ENCODE peak calls at places on chromosomes 3 and 15, in four cellular contexts. O is WTC11, T is SK-N-SH, C is GM12878. U is an unnamed sample.

GRCh38 chr3:108053025-108053424 is 37.8 kb downstream of the CD47 start:
- DNase-seq in O (no peak), C (no peak), T (no peak), U (no peak)

GRCh38 chr3:58793938-58794337 is 127.4 kb upstream of the FAM3D start:
- DNase-seq in C (no peak), T (no peak), O (no peak), U (no peak)

GRCh38 chr3:129289201-129289921 is 10.7 kb downstream of the HMCES start:
- DNase-seq in O (no peak), C (no peak), T (no peak), U (no peak)

GRCh38 chr3:177201707-177202397 is 4.6 kb upstream of the TBL1XR1 start:
- DNase-seq in T (no peak), O (no peak), C (peak; percentile 89), U (no peak)

GRCh38 chr3:27568393-27568792 is 84.2 kb upstream of the SLC4A7 start:
- DNase-seq in O (no peak), T (peak; percentile 58), C (no peak), U (no peak)

GRCh38 chr3:151085889-151086483 is 522 bp downstream of the MED12L start:
- DNase-seq in C (no peak), T (peak; percentile 82), O (peak; percentile 57), U (no peak)

GRCh38 chr3:7876741-7877297 is 624.8 kb upstream of the LMCD1 start:
- DNase-seq in C (no peak), O (no peak), T (no peak), U (no peak)

GRCh38 chr3:120192159-120192558 is 92.9 kb downstream of the GPR156 start:
- DNase-seq in C (no peak), O (no peak), T (no peak), U (no peak)

GRCh38 chr15:63089260-63090043 is 32.2 kb upstream of the LACTB start:
- DNase-seq in T (peak; percentile 82), C (no peak), O (peak; percentile 38), U (no peak)

GRCh38 chr15:38991126-38991525 is 426.5 kb upstream of the RASGRP1 start:
- DNase-seq in T (peak; percentile 36), C (no peak), O (no peak), U (no peak)

GRCh38 chr15:31372635-31373091 is 46.0 kb downstream of the KLF13 start:
- DNase-seq in T (peak; percentile 97), O (peak; percentile 68), C (no peak), U (no peak)

GRCh38 chr15:80577552-80578205 is 117.4 kb upstream of the ABHD17C start:
- DNase-seq in O (no peak), T (no peak), C (no peak), U (no peak)

GRCh38 chr3:110384601-110385000 is 687.0 kb upstream of the NECTIN3 start:
- DNase-seq in O (no peak), C (no peak), T (no peak), U (no peak)

GRCh38 chr15:75104804-75105557 is 81.6 kb downstream of the PPCDC start:
- DNase-seq in O (no peak), T (no peak), C (peak; percentile 88), U (no peak)

GRCh38 chr3:39011191-39011736 is 40.5 kb downstream of the SCN11A start:
- DNase-seq in C (no peak), O (no peak), T (no peak), U (no peak)

GRCh38 chr15:57019496-57020160 is 101.2 kb downstream of the TCF12 start:
- DNase-seq in C (no peak), T (no peak), O (no peak), U (no peak)

GRCh38 chr3:101950985-101951733 is 101.8 kb downstream of the NFKBIZ start:
- DNase-seq in T (no peak), C (no peak), O (no peak), U (no peak)

GRCh38 chr15:92418864-92419263 is 25.2 kb downstream of the ST8SIA2 start:
- DNase-seq in C (no peak), O (no peak), T (no peak), U (no peak)

GRCh38 chr15:68781766-68782588 is 38.7 kb downstream of the ANP32A start:
- DNase-seq in O (no peak), C (no peak), T (no peak), U (no peak)

GRCh38 chr3:79052054-79052681 is 715.6 kb downstream of the ROBO1 start:
- DNase-seq in C (no peak), O (peak; percentile 45), T (no peak), U (peak; percentile 4)

GRCh38 chr3:183619624-183620274 is 15.7 kb upstream of the KLHL24 start:
- DNase-seq in C (no peak), T (peak; percentile 46), O (no peak), U (peak; percentile 25)

GRCh38 chr3:78139166-78139565 is 1099.3 kb downstream of the ROBO2 start:
- DNase-seq in T (no peak), C (no peak), O (no peak), U (no peak)

GRCh38 chr3:118536764-118537163 is 497.9 kb downstream of the IGSF11 start:
- DNase-seq in O (no peak), T (no peak), C (no peak), U (no peak)

GRCh38 chr3:49157289-49157688 is 8.8 kb downstream of the CCDC71 start:
- DNase-seq in C (no peak), T (no peak), O (no peak), U (no peak)

GRCh38 chr3:111714305-111714704 is 119.2 kb upstream of the ZBED2 start:
- DNase-seq in O (peak; percentile 29), C (no peak), T (no peak), U (no peak)

GRCh38 chr15:81115054-81115939 is 18.8 kb upstream of the CFAP161 start:
- DNase-seq in T (no peak), O (no peak), C (no peak), U (no peak)

GRCh38 chr3:34683851-34684250 is 885.4 kb downstream of the PDCD6IP start:
- DNase-seq in O (peak; percentile 82), T (peak; percentile 4), C (peak; percentile 9), U (no peak)

GRCh38 chr3:82133070-82133606 is 371.7 kb upstream of the GBE1 start:
- DNase-seq in C (peak; percentile 17), O (peak; percentile 54), T (peak; percentile 50), U (peak; percentile 29)

GRCh38 chr3:46707601-46708011 is 6.4 kb downstream of the TMIE start:
- DNase-seq in T (no peak), C (no peak), O (no peak), U (no peak)

GRCh38 chr3:184040010-184040409 is 8.5 kb downstream of the HTR3D start:
- DNase-seq in C (no peak), O (peak; percentile 42), T (peak; percentile 39), U (peak; percentile 41)

GRCh38 chr3:11622846-11623550 is 20.7 kb downstream of the VGLL4 start:
- DNase-seq in C (no peak), T (no peak), O (no peak), U (no peak)

GRCh38 chr15:86526938-86527735 is 447.5 kb downstream of the AGBL1 start:
- DNase-seq in C (no peak), O (no peak), T (no peak), U (no peak)

GRCh38 chr3:187062526-187063177 is 76.6 kb downstream of the RPL39L start:
- DNase-seq in C (no peak), T (no peak), O (no peak), U (no peak)

GRCh38 chr3:78690806-78691205 is 1077.0 kb downstream of the ROBO1 start:
- DNase-seq in C (no peak), T (no peak), O (no peak), U (no peak)

GRCh38 chr15:75024102-75024636 is 779 bp downstream of the PPCDC start:
- DNase-seq in C (no peak), O (no peak), T (peak; percentile 47), U (peak; percentile 42)

GRCh38 chr3:159499031-159499793 is 489.4 kb upstream of the IL12A start:
- DNase-seq in T (no peak), O (no peak), C (no peak), U (no peak)

GRCh38 chr3:42707620-42708355 is 5.2 kb upstream of the HHATL start:
- DNase-seq in C (no peak), O (no peak), T (no peak), U (no peak)

GRCh38 chr3:197694251-197694650 is 42.5 kb downstream of the RUBCN start:
- DNase-seq in C (no peak), O (no peak), T (no peak), U (no peak)

GRCh38 chr3:197697355-197697754 is 39.3 kb downstream of the RUBCN start:
- DNase-seq in O (no peak), T (no peak), C (no peak), U (no peak)

GRCh38 chr3:197701851-197702250 is 34.9 kb downstream of the RUBCN start:
- DNase-seq in C (no peak), O (no peak), T (no peak), U (no peak)

DNA sequence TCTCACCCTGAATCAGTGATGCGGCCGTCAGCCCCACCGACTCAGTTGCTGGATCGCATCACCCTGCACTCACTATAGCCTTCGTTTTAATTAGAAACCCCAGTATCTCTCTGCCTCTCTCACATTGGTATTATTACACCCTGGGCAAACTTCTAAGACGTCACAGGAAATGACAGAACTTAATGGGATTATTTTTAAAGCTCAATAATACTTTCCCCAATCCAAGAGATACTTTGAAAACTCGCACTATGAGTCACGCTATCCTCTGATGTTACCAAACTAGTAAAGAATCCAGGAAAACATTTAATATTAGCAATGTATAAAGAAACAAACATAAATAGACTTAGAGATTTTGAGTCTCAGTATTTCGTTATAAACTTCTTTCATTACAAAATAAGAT is 36.6 kb downstream of the RUBCN start:
- DNase-seq in C (no peak), T (no peak), O (no peak), U (no peak)
- TF ChIP-seq USF1 in C (no peak), T (no peak), O (no peak), U (no peak)

GRCh38 chr15:45802140-45802539 is 167.3 kb downstream of the SQOR start:
- DNase-seq in O (no peak), C (no peak), T (no peak), U (no peak)
- TF ChIP-seq USF1 in O (no peak), C (no peak), T (no peak), U (no peak)

DNA sequence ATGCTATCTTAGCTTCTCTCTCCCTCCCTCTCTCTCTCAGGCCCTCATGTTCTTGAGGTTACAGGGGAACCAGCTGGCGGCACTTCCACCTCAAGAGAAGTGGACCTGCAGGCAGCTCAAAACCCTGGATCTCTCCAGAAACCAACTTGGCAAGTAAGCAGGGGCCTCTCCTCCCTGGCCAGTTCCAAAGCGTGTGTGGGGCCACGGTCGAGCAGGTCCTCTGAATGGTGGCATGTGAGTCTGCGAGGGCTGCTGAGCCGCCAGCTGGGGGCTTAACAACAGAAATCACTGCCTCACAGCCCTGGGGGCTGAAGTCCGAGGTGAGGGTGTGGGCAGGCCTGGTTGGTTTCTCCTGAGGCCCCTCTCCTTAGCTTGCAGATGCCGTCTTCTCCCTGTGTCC is 95.1 kb downstream of the LRRK1 start:
- DNase-seq in C (no peak), T (no peak), O (no peak), U (no peak)
- TF ChIP-seq USF1 in C (no peak), T (no peak), O (no peak), U (no peak)

DNA sequence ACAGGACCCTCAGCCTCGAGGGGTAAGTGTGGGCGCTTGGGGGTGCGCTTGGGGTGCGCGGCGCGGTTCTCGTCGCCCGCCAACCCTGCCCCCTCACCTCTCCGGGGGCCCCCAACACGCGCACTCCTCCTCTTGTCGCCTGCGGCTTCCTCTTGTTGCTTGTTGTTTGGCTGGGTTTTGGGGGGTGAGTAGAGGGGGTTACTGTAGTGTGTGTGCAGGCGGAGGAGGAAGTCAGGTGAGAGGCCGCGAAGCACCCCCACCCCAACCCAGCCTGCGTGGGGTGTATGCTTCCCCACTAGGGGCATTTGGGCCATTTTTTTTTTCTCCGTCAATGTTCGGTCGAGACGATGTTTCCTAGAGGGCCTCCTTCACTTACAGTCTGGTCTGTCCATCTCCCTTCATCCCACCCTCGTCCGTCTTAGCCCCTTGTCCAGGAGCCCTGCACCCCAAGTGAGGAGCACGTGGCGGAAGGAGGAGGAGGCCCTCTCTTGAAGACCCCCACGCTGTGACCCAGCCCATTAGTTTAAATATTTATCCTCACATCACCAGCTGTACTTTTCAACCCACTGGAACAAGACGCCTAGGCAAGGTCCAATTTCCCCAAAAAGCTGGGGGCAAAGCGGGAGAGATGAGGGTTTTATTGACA is 20.4 kb upstream of the SATB1 start:
- DNase-seq in T (peak; percentile 70), C (no peak), O (no peak), U (no peak)
- TF ChIP-seq USF1 in T (no peak), C (no peak), O (no peak), U (no peak)

U was measured in K562.